ENCODE peak calls at places on chromosomes 13 and 19, in eight cellular contexts. R is left ventricle myocardium inferior; W is right cardiac atrium; O is mammary epithelial cell; B is A673; M is keratinocyte; V is heart right ventricle; T is CD8-positive, alpha-beta memory T cell. K is an unnamed sample.

GRCh38 chr19:18167975-18168645 is 5.5 kb upstream of the IFI30 start:
- DNase-seq in O (no peak), V (no peak), M (no peak), W (peak), B (peak), T (peak), R (peak), K (peak)

GRCh38 chr19:40549007-40549708 is 27.5 kb upstream of the SHKBP1 start:
- DNase-seq in V (peak), W (peak), B (peak), R (peak), T (peak), O (peak), M (peak), K (peak)

GRCh38 chr19:3188627-3189596 is 3.2 kb downstream of the NCLN start:
- DNase-seq in T (no peak), O (no peak), R (no peak), W (peak), B (no peak), V (no peak), M (no peak), K (no peak)

GRCh38 chr13:49097374-49097773 is 121.7 kb downstream of the FNDC3A start:
- DNase-seq in R (no peak), V (no peak), B (peak), O (peak), T (no peak), M (peak), W (no peak), K (peak)

GRCh38 chr13:40165533-40165932 is 500.9 kb downstream of the FOXO1 start:
- DNase-seq in O (no peak), T (no peak), B (no peak), V (no peak), M (no peak), W (no peak), R (no peak), K (no peak)

GRCh38 chr19:16671652-16672274 is 10.8 kb downstream of the TMEM38A start:
- DNase-seq in O (no peak), V (peak), B (no peak), W (no peak), T (no peak), R (peak), M (no peak), K (no peak)

GRCh38 chr13:43153436-43154082 is 130.2 kb downstream of the DNAJC15 start:
- DNase-seq in T (no peak), W (no peak), V (no peak), O (peak), B (no peak), R (no peak), M (peak), K (no peak)

GRCh38 chr13:50613356-50613831 is 230.1 kb downstream of the DLEU7 start:
- DNase-seq in M (no peak), O (no peak), V (no peak), T (no peak), B (no peak), R (no peak), W (peak), K (no peak)

GRCh38 chr19:33292595-33293254 is 9.6 kb downstream of the CEBPA start:
- DNase-seq in B (peak), V (no peak), O (no peak), T (no peak), M (no peak), R (no peak), W (no peak), K (no peak)

GRCh38 chr19:4054471-4055208 is 12.1 kb downstream of the ZBTB7A start:
- DNase-seq in B (no peak), O (no peak), W (peak), R (no peak), T (no peak), M (no peak), V (no peak), K (peak)

GRCh38 chr19:46492841-46493235 is 2.8 kb downstream of the PNMA8B start:
- DNase-seq in W (no peak), T (no peak), B (no peak), R (no peak), O (no peak), M (no peak), V (no peak), K (no peak)

GRCh38 chr13:87999791-88000190 is 328.6 kb downstream of the SLITRK5 start:
- DNase-seq in V (no peak), R (no peak), M (no peak), W (no peak), T (no peak), O (no peak), B (peak), K (no peak)

GRCh38 chr13:44068169-44068568 is 188.5 kb downstream of the LACC1 start:
- DNase-seq in B (no peak), O (peak), V (no peak), T (no peak), W (no peak), M (no peak), R (no peak), K (no peak)

GRCh38 chr13:25329706-25330105 is 28.3 kb downstream of the NUP58 start:
- DNase-seq in V (no peak), W (no peak), R (no peak), B (no peak), O (peak), T (no peak), M (no peak), K (no peak)

GRCh38 chr13:43196171-43196611 is 172.8 kb downstream of the DNAJC15 start:
- DNase-seq in R (peak), M (no peak), W (peak), O (no peak), T (no peak), V (peak), B (peak), K (peak)

GRCh38 chr19:2887391-2887914 is 13.3 kb upstream of the ZNF57 start:
- DNase-seq in R (no peak), W (peak), B (peak), M (no peak), T (peak), O (peak), V (no peak), K (peak)

GRCh38 chr13:85910962-85911361 is 111.7 kb upstream of the SLITRK6 start:
- DNase-seq in V (no peak), O (no peak), M (no peak), T (no peak), W (no peak), R (no peak), B (no peak), K (no peak)

GRCh38 chr13:94999871-95000270 is 287.5 kb upstream of the SOX21 start:
- DNase-seq in R (no peak), B (no peak), O (peak), M (no peak), W (no peak), V (no peak), T (no peak), K (no peak)

GRCh38 chr19:5691205-5691929 is 1.3 kb downstream of the RPL36 start:
- DNase-seq in M (no peak), R (peak), B (peak), O (peak), T (peak), V (peak), W (peak), K (peak)

GRCh38 chr19:14361824-14362223 is 19.4 kb upstream of the ADGRE5 start:
- DNase-seq in M (no peak), R (no peak), B (peak), O (no peak), W (no peak), T (peak), V (no peak), K (no peak)

DNA sequence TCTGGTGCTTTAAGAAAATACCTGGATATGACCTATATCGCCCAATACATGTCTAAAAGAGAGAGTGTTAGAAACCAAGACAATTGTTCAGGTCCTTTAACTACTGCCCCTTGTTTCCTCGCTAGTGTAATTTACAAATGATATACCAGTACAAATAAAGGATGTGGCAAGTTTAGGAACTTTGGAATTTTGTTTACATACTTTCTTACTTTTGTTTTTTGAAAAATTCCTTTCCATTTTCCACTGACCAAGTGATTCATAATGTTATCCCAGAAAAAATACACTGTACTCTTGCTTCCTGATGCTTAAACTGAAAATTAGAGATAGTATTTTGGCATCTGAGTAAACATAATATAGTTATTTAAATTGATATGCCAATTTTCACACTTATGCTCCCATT is 96.8 kb upstream of the CSNK1A1L start:
- DNase-seq in M (no peak), R (no peak), T (no peak), B (no peak), O (no peak), W (no peak), V (no peak), K (no peak)
- H3K4me3 ChIP-seq in M (no peak), R (no peak), T (no peak), B (no peak), O (no peak), W (no peak), V (no peak), K (no peak)

DNA sequence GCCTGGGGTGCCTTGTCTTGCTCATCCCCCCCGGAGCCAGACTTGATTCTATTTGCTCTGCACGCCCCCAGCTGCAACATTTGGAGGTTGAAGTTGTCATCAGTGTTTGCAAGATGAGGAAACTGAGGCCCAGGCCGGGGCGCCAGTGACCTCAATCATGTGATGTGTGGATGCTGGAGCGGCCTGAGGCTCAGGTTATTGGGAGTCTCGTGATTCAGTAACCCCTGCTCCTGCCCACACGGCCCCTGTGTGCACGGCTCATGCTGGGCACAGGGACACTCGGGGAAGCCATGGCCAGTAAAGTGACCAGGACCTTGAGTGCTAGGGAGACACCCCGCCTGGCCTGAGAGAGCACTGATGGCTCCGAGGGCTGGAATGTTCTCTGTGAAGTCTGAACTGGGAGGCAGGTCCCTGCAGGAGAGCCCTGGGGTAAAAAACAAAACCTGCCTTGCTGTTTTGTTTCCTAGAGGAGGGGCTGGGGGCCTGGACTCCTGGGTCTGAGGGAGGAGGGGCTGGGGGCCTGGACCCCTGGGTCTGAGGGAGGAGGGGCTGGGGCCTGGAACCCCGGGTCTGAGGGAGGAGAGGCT is 1.9 kb downstream of the FGF21 start:
- DNase-seq in W (no peak), R (no peak), M (no peak), B (no peak), V (no peak), O (no peak), T (no peak), K (no peak)
- H3K4me3 ChIP-seq in W (no peak), R (no peak), M (no peak), B (no peak), V (no peak), O (no peak), T (no peak), K (no peak)

GRCh38 chr13:97279079-97279411 is 56.9 kb downstream of the MBNL2 start:
- DNase-seq in T (no peak), M (no peak), O (no peak), V (no peak), R (no peak), B (no peak), W (no peak), K (no peak)

GRCh38 chr13:97281028-97281427 is 58.9 kb downstream of the MBNL2 start:
- DNase-seq in O (no peak), M (no peak), W (no peak), B (no peak), V (no peak), T (no peak), R (no peak), K (no peak)

GRCh38 chr13:97278395-97279078 is 56.4 kb downstream of the MBNL2 start:
- DNase-seq in B (no peak), W (peak), M (no peak), V (no peak), T (no peak), R (no peak), O (peak), K (no peak)

GRCh38 chr13:97279913-97280312 is 57.8 kb downstream of the MBNL2 start:
- DNase-seq in T (no peak), O (no peak), M (no peak), V (no peak), R (no peak), B (peak), W (no peak), K (no peak)

DNA sequence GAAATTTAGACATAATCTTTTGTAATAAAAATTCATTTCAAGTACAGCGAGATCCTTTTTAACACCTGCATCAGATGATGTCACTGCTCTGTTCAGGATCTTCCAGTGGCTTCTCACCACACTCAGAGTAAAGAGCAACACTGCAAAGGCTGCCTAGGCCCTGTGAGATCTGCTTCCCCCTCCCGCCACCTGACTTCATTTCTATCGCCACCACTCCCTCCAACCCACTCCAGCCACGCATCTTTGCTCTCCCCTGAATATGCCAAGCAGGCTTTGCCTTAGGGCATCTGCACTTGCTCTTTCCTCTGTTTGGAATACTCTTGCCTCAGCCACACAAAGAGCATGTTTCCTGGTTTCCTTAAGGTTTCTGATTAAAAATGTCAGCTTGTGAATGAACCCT is 58.3 kb downstream of the MBNL2 start:
- DNase-seq in R (no peak), B (no peak), V (no peak), W (no peak), M (no peak), T (no peak), O (no peak), K (peak)
- H3K4me3 ChIP-seq in R (no peak), B (no peak), V (no peak), W (no peak), M (no peak), T (no peak), O (no peak), K (no peak)

GRCh38 chr13:27790523-27790922 is 1.8 kb upstream of the GSX1 start:
- DNase-seq in R (no peak), V (no peak), M (no peak), W (no peak), T (no peak), O (no peak), B (no peak), K (no peak)
- H3K4me3 ChIP-seq in R (peak), V (peak), M (no peak), W (peak), T (peak), O (no peak), B (peak), K (no peak)

DNA sequence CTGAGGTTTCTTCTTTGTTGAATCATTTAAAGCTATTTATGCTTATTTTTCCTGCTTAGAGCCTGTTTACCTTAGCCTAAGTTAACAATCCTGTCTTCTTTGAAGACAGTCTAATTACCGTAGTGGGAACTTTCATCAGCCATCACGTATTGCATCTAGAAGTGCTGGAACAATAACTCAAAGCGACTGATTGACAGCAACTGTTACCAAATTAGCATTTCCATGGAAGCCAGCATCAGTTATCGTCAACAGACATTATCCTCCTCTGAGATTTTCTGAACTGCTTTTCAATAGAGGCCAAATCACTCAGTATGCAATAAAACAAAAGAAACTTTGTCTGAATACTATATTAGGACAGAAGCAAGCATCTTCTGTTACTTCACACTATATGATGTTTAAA is 433.3 kb upstream of the SLITRK1 start:
- DNase-seq in W (no peak), T (no peak), R (no peak), O (no peak), B (no peak), V (no peak), M (no peak), K (no peak)
- H3K4me3 ChIP-seq in W (no peak), T (no peak), R (no peak), O (no peak), B (no peak), V (no peak), M (no peak), K (no peak)

DNA sequence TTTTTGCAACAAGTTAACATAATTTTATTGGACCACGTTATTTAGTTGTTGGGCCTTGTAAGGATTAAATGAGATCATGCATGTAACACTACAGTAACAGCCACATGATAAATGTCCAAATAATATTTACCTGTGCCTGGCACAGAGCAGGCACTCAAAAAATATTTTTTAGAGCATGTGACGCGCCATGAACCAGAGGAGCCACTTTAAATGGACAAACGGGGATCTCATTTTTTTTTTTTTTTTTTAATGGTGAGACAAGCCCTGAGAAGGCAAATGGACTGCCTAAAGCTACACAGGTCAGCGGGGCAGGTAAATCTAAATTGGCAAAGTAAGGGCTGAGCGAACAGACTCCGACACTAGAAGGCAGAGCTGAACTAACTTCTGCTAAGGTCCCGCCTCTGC is 840 bp upstream of the RPS19 start:
- DNase-seq in M (no peak), R (no peak), B (no peak), V (no peak), T (no peak), O (no peak), W (no peak), K (no peak)
- H3K4me3 ChIP-seq in M (peak), R (peak), B (peak), V (peak), T (peak), O (peak), W (peak), K (peak)

GRCh38 chr19:19191920-19192882 is at the start of the genes BORCS8 and RFXANK:
- DNase-seq in T (peak), W (peak), M (peak), B (peak), V (peak), O (peak), R (peak), K (peak)

GRCh38 chr19:19192910-19193423 is 909 bp downstream of the RFXANK start:
- DNase-seq in O (no peak), R (no peak), T (no peak), V (no peak), W (no peak), M (no peak), B (no peak), K (no peak)

DNA sequence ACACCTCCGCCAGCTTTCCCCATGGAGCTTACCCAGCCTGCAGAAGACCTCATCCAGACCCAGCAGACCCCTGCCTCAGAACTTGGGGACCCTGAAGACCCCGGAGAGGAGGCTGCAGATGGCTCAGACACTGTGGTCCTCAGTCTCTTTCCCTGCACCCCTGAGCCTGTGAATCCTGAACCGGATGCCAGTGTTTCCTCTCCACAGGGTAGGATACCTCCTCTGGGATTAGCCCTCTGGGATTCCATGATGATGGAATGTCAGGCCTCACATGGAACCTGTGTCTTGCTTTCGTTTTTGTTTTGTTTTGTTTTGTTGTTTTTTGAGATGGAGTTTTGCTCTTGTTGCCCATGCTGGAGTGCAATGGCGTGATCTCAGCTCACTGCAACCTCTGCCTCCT is 1.9 kb downstream of the RFXANK start:
- DNase-seq in W (no peak), O (no peak), M (no peak), R (no peak), T (no peak), B (no peak), V (no peak), K (no peak)
- H3K4me3 ChIP-seq in W (no peak), O (no peak), M (peak), R (peak), T (no peak), B (peak), V (peak), K (no peak)

DNA sequence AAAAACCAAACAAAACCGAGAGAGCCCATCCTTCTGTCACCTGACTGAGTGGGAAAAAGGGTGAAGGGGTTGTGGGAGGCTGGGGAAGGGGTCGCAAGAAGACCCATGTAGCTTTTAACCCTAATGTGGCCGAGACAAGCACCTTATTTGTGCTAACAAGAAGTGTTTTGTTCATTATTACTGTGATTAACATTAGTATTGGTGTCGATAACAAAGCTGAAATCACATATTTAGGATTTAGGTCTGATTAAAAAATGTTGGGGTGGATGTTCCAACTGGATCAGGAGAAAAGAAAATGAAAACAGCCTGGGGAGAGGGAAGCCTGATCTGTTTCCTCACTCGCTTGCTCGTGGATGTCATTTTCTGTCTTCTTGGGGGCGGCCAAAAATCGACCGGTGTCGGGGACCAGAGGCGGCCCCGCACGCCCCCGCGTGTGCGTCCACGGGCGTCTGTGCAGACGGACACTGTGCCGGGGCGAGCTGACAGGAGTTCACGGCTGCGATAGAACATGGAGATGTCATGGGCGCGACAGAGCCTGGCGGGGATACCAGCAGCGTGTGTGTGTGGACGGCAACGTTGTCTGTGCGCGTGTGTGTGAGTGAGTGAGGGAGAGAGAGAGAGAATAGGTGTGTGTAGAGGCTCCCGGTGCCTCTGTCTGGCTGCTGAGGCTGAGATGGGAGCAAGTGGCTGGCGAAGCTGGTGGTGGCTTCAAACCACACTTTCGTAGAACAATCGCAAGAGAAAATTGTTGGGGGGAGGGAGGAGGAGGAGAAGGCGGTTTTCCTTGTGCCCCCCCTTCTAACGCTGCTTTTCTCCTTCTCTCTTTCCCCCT is 29.1 kb downstream of the NFIX start:
- DNase-seq in W (no peak), V (no peak), M (no peak), T (no peak), O (peak), R (no peak), B (no peak), K (peak)
- H3K4me3 ChIP-seq in W (peak), V (peak), M (peak), T (no peak), O (peak), R (peak), B (peak), K (peak)

K was measured in BE2C.